ENCODE peak calls at places on chromosomes 16 and 17, in six cellular contexts. V is DMS153; Q is dorsolateral prefrontal cortex; H is GM12892; J is effector CD4-positive, alpha-beta T cell; B is stimulated activated CD8-positive, alpha-beta memory T cell treated with anti-CD3 and anti-CD28 coated beads, Interleukin-4, amount 100 ng/mL, for 1 hour. S is an unnamed sample.

GRCh38 chr16:31113420-31114124 is 3.9 kb upstream of the KAT8 start:
- DNase-seq in V (no peak), Q (no peak), H (no peak), J (no peak), B (no peak), S (no peak)

GRCh38 chr17:65121916-65122821 is 15.0 kb upstream of the RGS9 start:
- DNase-seq in V (no peak), Q (no peak), H (no peak), J (no peak), B (no peak), S (no peak)

GRCh38 chr17:41334385-41334784 is 16.2 kb downstream of the KRT33A start:
- DNase-seq in V (no peak), Q (no peak), H (no peak), J (no peak), B (no peak), S (no peak)

GRCh38 chr17:3827124-3827773 is 18.8 kb downstream of the NCBP3 start:
- DNase-seq in V (no peak), Q (peak), H (no peak), J (peak), B (peak), S (peak)

GRCh38 chr17:4956493-4957061 is 5.7 kb downstream of the ENO3 start:
- DNase-seq in V (no peak), Q (no peak), H (no peak), J (peak), B (no peak), S (no peak)

GRCh38 chr16:85753976-85754375 is 3.1 kb upstream of the C16orf74 start:
- DNase-seq in V (no peak), Q (no peak), H (no peak), J (no peak), B (no peak), S (no peak)

GRCh38 chr16:2595376-2596200 is 57.8 kb downstream of the PDPK1 start:
- DNase-seq in V (no peak), Q (peak), H (no peak), J (no peak), B (no peak), S (no peak)

GRCh38 chr16:3490911-3491629 is 4.2 kb downstream of the C16orf90 start:
- DNase-seq in V (no peak), Q (no peak), H (no peak), J (no peak), B (no peak), S (no peak)

GRCh38 chr16:81500833-81501521 is 56.4 kb downstream of the CMIP start:
- DNase-seq in V (no peak), Q (no peak), H (no peak), J (no peak), B (no peak), S (no peak)

GRCh38 chr17:9968881-9969280 is 63.8 kb upstream of the RCVRN start:
- DNase-seq in V (no peak), Q (no peak), H (no peak), J (no peak), B (no peak), S (no peak)

GRCh38 chr17:76384222-76384986 is at the start of gene SPHK1:
- DNase-seq in V (no peak), Q (no peak), H (peak), J (peak), B (peak), S (no peak)

GRCh38 chr17:76578376-76578775 is 7.3 kb downstream of the ST6GALNAC2 start:
- DNase-seq in V (no peak), Q (no peak), H (no peak), J (no peak), B (no peak), S (no peak)

GRCh38 chr16:88005148-88005547 is 53.9 kb downstream of the BANP start:
- DNase-seq in V (no peak), Q (no peak), H (no peak), J (no peak), B (no peak), S (no peak)

GRCh38 chr17:234163-235047 is 53.0 kb upstream of the DOC2B start:
- DNase-seq in V (no peak), Q (peak), H (no peak), J (no peak), B (no peak), S (no peak)

GRCh38 chr17:16512011-16512410 is 20.0 kb upstream of the LRRC75A start:
- DNase-seq in V (peak), Q (no peak), H (no peak), J (no peak), B (no peak), S (no peak)

GRCh38 chr16:88359008-88359407 is 23.8 kb upstream of the ZNF469 start:
- DNase-seq in V (no peak), Q (peak), H (no peak), J (no peak), B (no peak), S (no peak)

GRCh38 chr17:32261937-32262510 is 3.6 kb upstream of the RHBDL3 start:
- DNase-seq in V (no peak), Q (no peak), H (no peak), J (no peak), B (no peak), S (no peak)